ENCODE peak calls at places on chromosomes 16 and 17, in eight cellular contexts. H, P, U, J, F, X, V and I are unnamed samples.

GRCh38 chr16:67441289-67441753 is 10.4 kb downstream of the HSD11B2 start:
- DNase-seq in H (no peak), P (no peak), U (no peak), J (no peak), F (peak; percentile 76), X (no peak), V (peak; percentile 98), I (no peak)

GRCh38 chr16:70428178-70428998 is 10.5 kb downstream of the ST3GAL2 start:
- DNase-seq in H (peak; percentile 96), P (peak; percentile 96), U (peak; percentile 66), J (peak; percentile 49), F (peak; percentile 94), X (peak; percentile 96), V (peak; percentile 92), I (peak; percentile 90)

GRCh38 chr17:20944014-20944905 is 98.6 kb downstream of the USP22 start:
- DNase-seq in H (no peak), P (no peak), U (no peak), J (peak; percentile 11), F (no peak), X (no peak), V (peak; percentile 76), I (no peak)

GRCh38 chr16:17591655-17592405 is 121.1 kb upstream of the XYLT1 start:
- DNase-seq in H (no peak), P (no peak), U (no peak), J (no peak), F (no peak), X (no peak), V (peak; percentile 4), I (no peak)

GRCh38 chr16:55282441-55282840 is 41.6 kb upstream of the IRX6 start:
- DNase-seq in H (no peak), P (no peak), U (no peak), J (no peak), F (no peak), X (no peak), V (no peak), I (no peak)

GRCh38 chr17:45743626-45744326 is 40.3 kb upstream of the CRHR1 start:
- DNase-seq in H (no peak), P (no peak), U (no peak), J (no peak), F (no peak), X (no peak), V (no peak), I (no peak)

GRCh38 chr17:732788-733720 is 658 bp downstream of the TLCD3A start:
- DNase-seq in H (peak; percentile 48), P (no peak), U (no peak), J (peak; percentile 62), F (no peak), X (peak; percentile 40), V (peak; percentile 48), I (peak; percentile 12)

GRCh38 chr16:1461146-1461545 is 13.7 kb downstream of the CLCN7 start:
- DNase-seq in H (no peak), P (no peak), U (no peak), J (no peak), F (no peak), X (no peak), V (no peak), I (no peak)

GRCh38 chr17:41322264-41322902 is 6.9 kb upstream of the KRTAP17-1 start:
- DNase-seq in H (peak; percentile 62), P (no peak), U (peak; percentile 24), J (no peak), F (no peak), X (peak; percentile 77), V (peak; percentile 18), I (peak; percentile 64)

GRCh38 chr17:8674344-8675305 is 44.1 kb upstream of the MYH10 start:
- DNase-seq in H (peak; percentile 77), P (no peak), U (no peak), J (no peak), F (peak; percentile 81), X (peak; percentile 99), V (peak; percentile 17), I (peak; percentile 65)

GRCh38 chr17:40218740-40219072 is 398 bp upstream of the WIPF2 start:
- DNase-seq in H (peak; percentile 88), P (peak; percentile 65), U (no peak), J (peak; percentile 70), F (peak; percentile 59), X (peak; percentile 74), V (peak; percentile 78), I (peak; percentile 91)

GRCh38 chr17:42421479-42422332 is 1.4 kb downstream of the CAVIN1 start:
- DNase-seq in H (peak; percentile 86), P (no peak), U (no peak), J (peak; percentile 35), F (peak; percentile 65), X (peak; percentile 72), V (no peak), I (peak; percentile 53)

GRCh38 chr17:67027031-67027628 is 17.2 kb upstream of the CACNG1 start:
- DNase-seq in H (peak; percentile 20), P (no peak), U (no peak), J (no peak), F (peak; percentile 35), X (peak; percentile 2), V (no peak), I (no peak)

GRCh38 chr17:72998343-72998742 is 94.1 kb downstream of the SLC39A11 start:
- DNase-seq in H (no peak), P (no peak), U (no peak), J (no peak), F (no peak), X (no peak), V (no peak), I (no peak)
- TF ChIP-seq CTCF in H (no peak), P (no peak), U (no peak), J (no peak), F (no peak), X (no peak), V (no peak), I (no peak)

GRCh38 chr17:17783121-17783824 is 53.5 kb downstream of the SREBF1 start:
- DNase-seq in H (peak; percentile 40), P (no peak), U (no peak), J (peak; percentile 83), F (peak; percentile 91), X (no peak), V (peak; percentile 79), I (no peak)
- TF ChIP-seq CTCF in H (no peak), P (no peak), U (peak; percentile 8), J (no peak), F (no peak), X (no peak), V (no peak), I (peak; percentile 29)

GRCh38 chr16:58842746-58843145 is 108.6 kb upstream of the GOT2 start:
- DNase-seq in H (no peak), P (no peak), U (no peak), J (no peak), F (no peak), X (no peak), V (no peak), I (no peak)
- TF ChIP-seq CTCF in H (no peak), P (no peak), U (no peak), J (no peak), F (no peak), X (no peak), V (no peak), I (no peak)

DNA sequence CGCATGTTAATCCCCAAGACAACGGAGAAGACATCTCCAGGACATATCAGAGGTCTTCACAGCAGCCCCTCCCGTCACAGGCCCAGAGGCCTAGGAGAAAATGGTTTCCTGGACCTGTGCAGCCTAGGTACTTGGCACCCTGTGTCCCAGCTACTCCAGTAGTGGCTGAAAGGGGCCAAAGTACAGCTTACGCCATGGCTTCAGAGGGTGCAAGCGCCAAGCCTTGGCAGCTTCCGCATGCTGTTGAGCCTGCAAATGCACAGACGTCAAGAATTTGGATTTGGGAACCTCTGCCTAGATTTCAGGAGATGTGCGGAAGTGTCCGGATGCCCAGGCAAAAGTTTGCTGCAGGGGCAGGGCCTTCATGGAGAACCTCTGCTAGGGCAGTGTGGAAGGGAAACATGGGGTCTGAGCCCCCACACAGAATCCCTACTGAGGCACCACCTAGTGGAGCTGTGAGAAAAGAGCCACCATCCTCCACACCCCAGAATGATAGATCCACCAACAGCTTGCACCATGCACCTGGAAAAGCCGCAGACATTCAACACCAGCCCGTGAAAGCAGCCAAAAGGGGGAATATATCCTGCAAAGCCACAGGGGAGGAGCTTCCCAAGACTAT is 159.3 kb upstream of the COX10 start:
- DNase-seq in H (no peak), P (no peak), U (no peak), J (no peak), F (no peak), X (no peak), V (no peak), I (no peak)
- TF ChIP-seq CTCF in H (no peak), P (no peak), U (no peak), J (no peak), F (no peak), X (no peak), V (no peak), I (no peak)

DNA sequence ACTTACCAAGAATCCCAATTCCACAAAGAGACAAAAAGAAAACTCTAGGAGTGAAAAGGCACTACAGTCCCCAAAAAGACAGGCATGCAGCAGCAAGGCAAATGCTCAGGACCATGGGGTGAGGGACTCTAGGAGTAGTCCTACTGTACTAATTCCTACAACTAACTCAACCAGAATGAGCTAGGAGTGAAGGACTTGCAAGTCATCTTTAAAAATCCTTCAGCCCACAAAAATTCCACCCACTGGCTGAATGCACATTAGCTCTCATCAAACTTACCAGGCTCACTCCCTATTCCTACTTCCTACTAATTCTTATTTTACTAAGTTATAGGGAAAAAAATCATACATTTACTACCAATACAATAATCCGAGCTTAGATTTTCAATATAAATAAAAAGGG is 141.7 kb upstream of the C17orf78 start:
- DNase-seq in H (peak; percentile 75), P (no peak), U (no peak), J (no peak), F (no peak), X (no peak), V (no peak), I (no peak)
- TF ChIP-seq CTCF in H (no peak), P (no peak), U (no peak), J (no peak), F (no peak), X (no peak), V (no peak), I (no peak)

GRCh38 chr16:50316848-50317630 is 50.7 kb downstream of the ADCY7 start:
- DNase-seq in H (no peak), P (no peak), U (no peak), J (no peak), F (no peak), X (no peak), V (no peak), I (no peak)
- TF ChIP-seq CTCF in H (no peak), P (no peak), U (no peak), J (no peak), F (no peak), X (no peak), V (no peak), I (no peak)

GRCh38 chr17:74601944-74602572 is 10.0 kb upstream of the CD300LD start:
- DNase-seq in H (peak; percentile 28), P (peak; percentile 41), U (no peak), J (peak; percentile 58), F (peak; percentile 26), X (peak; percentile 39), V (peak; percentile 59), I (peak; percentile 18)
- TF ChIP-seq CTCF in H (peak; percentile 62), P (peak; percentile 90), U (peak; percentile 42), J (peak; percentile 79), F (peak; percentile 71), X (peak; percentile 71), V (peak; percentile 49), I (peak; percentile 55)

GRCh38 chr16:27197004-27197403 is 6.3 kb upstream of the KDM8 start:
- DNase-seq in H (no peak), P (no peak), U (no peak), J (no peak), F (no peak), X (no peak), V (no peak), I (no peak)
- TF ChIP-seq CTCF in H (no peak), P (no peak), U (no peak), J (no peak), F (no peak), X (no peak), V (no peak), I (no peak)